ENCODE peak calls at places on chromosomes 16 and 17, in ten cellular contexts. One of them, this sample, is unnamed.

GRCh38 chr17:2239882-2240430 is 63.6 kb downstream of the SMG6 start:
- DNase-seq in CD8-positive, alpha-beta T cell: no peak
- DNase-seq in activated CD4-positive, alpha-beta T cell treated with anti-CD3 and anti-CD28 coated beads, Interleukin-2, amount 50 U/mL, for 1 hour: no peak
- DNase-seq in stimulated activated CD4-positive, alpha-beta T cell treated with anti-CD3 and anti-CD28 coated beads, Interleukin-15, amount 100 ng/mL, for 1 hour: peak; percentile 17
- DNase-seq in T-helper 1 cell: no peak
- DNase-seq in stimulated activated CD8-positive, alpha-beta memory T cell treated with anti-CD3 and anti-CD28 coated beads, Interleukin-15, amount 100 ng/mL, for 1 hour: no peak
- DNase-seq in ovary: peak; percentile 68
- DNase-seq in mucosa of descending colon: no peak
- DNase-seq in LoVo: no peak
- DNase-seq in posterior cingulate gyrus: no peak
- DNase-seq in this sample: no peak

GRCh38 chr16:70663524-70664324 is 17.4 kb downstream of the IL34 start:
- DNase-seq in CD8-positive, alpha-beta T cell: no peak
- DNase-seq in activated CD4-positive, alpha-beta T cell treated with anti-CD3 and anti-CD28 coated beads, Interleukin-2, amount 50 U/mL, for 1 hour: no peak
- DNase-seq in stimulated activated CD4-positive, alpha-beta T cell treated with anti-CD3 and anti-CD28 coated beads, Interleukin-15, amount 100 ng/mL, for 1 hour: no peak
- DNase-seq in T-helper 1 cell: no peak
- DNase-seq in stimulated activated CD8-positive, alpha-beta memory T cell treated with anti-CD3 and anti-CD28 coated beads, Interleukin-15, amount 100 ng/mL, for 1 hour: no peak
- DNase-seq in ovary: peak; percentile 35
- DNase-seq in mucosa of descending colon: no peak
- DNase-seq in LoVo: no peak
- DNase-seq in posterior cingulate gyrus: peak; percentile 69
- DNase-seq in this sample: no peak

GRCh38 chr17:38538906-38539305 is 66.8 kb downstream of the SRCIN1 start:
- DNase-seq in CD8-positive, alpha-beta T cell: no peak
- DNase-seq in activated CD4-positive, alpha-beta T cell treated with anti-CD3 and anti-CD28 coated beads, Interleukin-2, amount 50 U/mL, for 1 hour: no peak
- DNase-seq in stimulated activated CD4-positive, alpha-beta T cell treated with anti-CD3 and anti-CD28 coated beads, Interleukin-15, amount 100 ng/mL, for 1 hour: no peak
- DNase-seq in T-helper 1 cell: no peak
- DNase-seq in stimulated activated CD8-positive, alpha-beta memory T cell treated with anti-CD3 and anti-CD28 coated beads, Interleukin-15, amount 100 ng/mL, for 1 hour: no peak
- DNase-seq in ovary: no peak
- DNase-seq in mucosa of descending colon: no peak
- DNase-seq in LoVo: no peak
- DNase-seq in posterior cingulate gyrus: no peak
- DNase-seq in this sample: no peak

GRCh38 chr16:81273223-81273940 is 34.9 kb downstream of the BCO1 start:
- DNase-seq in CD8-positive, alpha-beta T cell: no peak
- DNase-seq in activated CD4-positive, alpha-beta T cell treated with anti-CD3 and anti-CD28 coated beads, Interleukin-2, amount 50 U/mL, for 1 hour: no peak
- DNase-seq in stimulated activated CD4-positive, alpha-beta T cell treated with anti-CD3 and anti-CD28 coated beads, Interleukin-15, amount 100 ng/mL, for 1 hour: no peak
- DNase-seq in T-helper 1 cell: no peak
- DNase-seq in stimulated activated CD8-positive, alpha-beta memory T cell treated with anti-CD3 and anti-CD28 coated beads, Interleukin-15, amount 100 ng/mL, for 1 hour: no peak
- DNase-seq in ovary: no peak
- DNase-seq in mucosa of descending colon: no peak
- DNase-seq in LoVo: no peak
- DNase-seq in posterior cingulate gyrus: no peak
- DNase-seq in this sample: no peak

GRCh38 chr17:64058547-64059115 is 38.2 kb upstream of the ICAM2 start:
- DNase-seq in CD8-positive, alpha-beta T cell: no peak
- DNase-seq in activated CD4-positive, alpha-beta T cell treated with anti-CD3 and anti-CD28 coated beads, Interleukin-2, amount 50 U/mL, for 1 hour: no peak
- DNase-seq in stimulated activated CD4-positive, alpha-beta T cell treated with anti-CD3 and anti-CD28 coated beads, Interleukin-15, amount 100 ng/mL, for 1 hour: no peak
- DNase-seq in T-helper 1 cell: no peak
- DNase-seq in stimulated activated CD8-positive, alpha-beta memory T cell treated with anti-CD3 and anti-CD28 coated beads, Interleukin-15, amount 100 ng/mL, for 1 hour: no peak
- DNase-seq in ovary: no peak
- DNase-seq in mucosa of descending colon: no peak
- DNase-seq in LoVo: no peak
- DNase-seq in posterior cingulate gyrus: no peak
- DNase-seq in this sample: no peak

GRCh38 chr17:74759243-74759801 is 10.9 kb downstream of the NHERF1 start:
- DNase-seq in CD8-positive, alpha-beta T cell: peak; percentile 63
- DNase-seq in activated CD4-positive, alpha-beta T cell treated with anti-CD3 and anti-CD28 coated beads, Interleukin-2, amount 50 U/mL, for 1 hour: peak; percentile 46
- DNase-seq in stimulated activated CD4-positive, alpha-beta T cell treated with anti-CD3 and anti-CD28 coated beads, Interleukin-15, amount 100 ng/mL, for 1 hour: no peak
- DNase-seq in T-helper 1 cell: peak; percentile 49
- DNase-seq in stimulated activated CD8-positive, alpha-beta memory T cell treated with anti-CD3 and anti-CD28 coated beads, Interleukin-15, amount 100 ng/mL, for 1 hour: no peak
- DNase-seq in ovary: no peak
- DNase-seq in mucosa of descending colon: no peak
- DNase-seq in LoVo: no peak
- DNase-seq in posterior cingulate gyrus: no peak
- DNase-seq in this sample: no peak

GRCh38 chr17:45273551-45273957 is 11.7 kb upstream of the SPATA32 start:
- DNase-seq in CD8-positive, alpha-beta T cell: no peak
- DNase-seq in activated CD4-positive, alpha-beta T cell treated with anti-CD3 and anti-CD28 coated beads, Interleukin-2, amount 50 U/mL, for 1 hour: no peak
- DNase-seq in stimulated activated CD4-positive, alpha-beta T cell treated with anti-CD3 and anti-CD28 coated beads, Interleukin-15, amount 100 ng/mL, for 1 hour: no peak
- DNase-seq in T-helper 1 cell: no peak
- DNase-seq in stimulated activated CD8-positive, alpha-beta memory T cell treated with anti-CD3 and anti-CD28 coated beads, Interleukin-15, amount 100 ng/mL, for 1 hour: no peak
- DNase-seq in ovary: no peak
- DNase-seq in mucosa of descending colon: no peak
- DNase-seq in LoVo: no peak
- DNase-seq in posterior cingulate gyrus: no peak
- DNase-seq in this sample: no peak

GRCh38 chr16:57053206-57053605 is 39.2 kb upstream of the CPNE2 start:
- DNase-seq in CD8-positive, alpha-beta T cell: no peak
- DNase-seq in activated CD4-positive, alpha-beta T cell treated with anti-CD3 and anti-CD28 coated beads, Interleukin-2, amount 50 U/mL, for 1 hour: no peak
- DNase-seq in stimulated activated CD4-positive, alpha-beta T cell treated with anti-CD3 and anti-CD28 coated beads, Interleukin-15, amount 100 ng/mL, for 1 hour: no peak
- DNase-seq in T-helper 1 cell: no peak
- DNase-seq in stimulated activated CD8-positive, alpha-beta memory T cell treated with anti-CD3 and anti-CD28 coated beads, Interleukin-15, amount 100 ng/mL, for 1 hour: no peak
- DNase-seq in ovary: no peak
- DNase-seq in mucosa of descending colon: no peak
- DNase-seq in LoVo: no peak
- DNase-seq in posterior cingulate gyrus: peak; percentile 50
- DNase-seq in this sample: no peak

GRCh38 chr17:80491478-80492342 is 15.3 kb upstream of the NPTX1 start:
- DNase-seq in CD8-positive, alpha-beta T cell: no peak
- DNase-seq in activated CD4-positive, alpha-beta T cell treated with anti-CD3 and anti-CD28 coated beads, Interleukin-2, amount 50 U/mL, for 1 hour: no peak
- DNase-seq in stimulated activated CD4-positive, alpha-beta T cell treated with anti-CD3 and anti-CD28 coated beads, Interleukin-15, amount 100 ng/mL, for 1 hour: no peak
- DNase-seq in T-helper 1 cell: no peak
- DNase-seq in stimulated activated CD8-positive, alpha-beta memory T cell treated with anti-CD3 and anti-CD28 coated beads, Interleukin-15, amount 100 ng/mL, for 1 hour: no peak
- DNase-seq in ovary: no peak
- DNase-seq in mucosa of descending colon: no peak
- DNase-seq in LoVo: no peak
- DNase-seq in posterior cingulate gyrus: peak; percentile 35
- DNase-seq in this sample: no peak

GRCh38 chr16:89072216-89073130 is 21.2 kb upstream of the ACSF3 start:
- DNase-seq in CD8-positive, alpha-beta T cell: no peak
- DNase-seq in activated CD4-positive, alpha-beta T cell treated with anti-CD3 and anti-CD28 coated beads, Interleukin-2, amount 50 U/mL, for 1 hour: no peak
- DNase-seq in stimulated activated CD4-positive, alpha-beta T cell treated with anti-CD3 and anti-CD28 coated beads, Interleukin-15, amount 100 ng/mL, for 1 hour: no peak
- DNase-seq in T-helper 1 cell: no peak
- DNase-seq in stimulated activated CD8-positive, alpha-beta memory T cell treated with anti-CD3 and anti-CD28 coated beads, Interleukin-15, amount 100 ng/mL, for 1 hour: no peak
- DNase-seq in ovary: no peak
- DNase-seq in mucosa of descending colon: no peak
- DNase-seq in LoVo: no peak
- DNase-seq in posterior cingulate gyrus: peak; percentile 68
- DNase-seq in this sample: no peak

GRCh38 chr16:8516471-8516870 is 73.8 kb downstream of the TMEM114 start:
- DNase-seq in CD8-positive, alpha-beta T cell: no peak
- DNase-seq in activated CD4-positive, alpha-beta T cell treated with anti-CD3 and anti-CD28 coated beads, Interleukin-2, amount 50 U/mL, for 1 hour: no peak
- DNase-seq in stimulated activated CD4-positive, alpha-beta T cell treated with anti-CD3 and anti-CD28 coated beads, Interleukin-15, amount 100 ng/mL, for 1 hour: no peak
- DNase-seq in T-helper 1 cell: no peak
- DNase-seq in stimulated activated CD8-positive, alpha-beta memory T cell treated with anti-CD3 and anti-CD28 coated beads, Interleukin-15, amount 100 ng/mL, for 1 hour: no peak
- DNase-seq in ovary: no peak
- DNase-seq in mucosa of descending colon: no peak
- DNase-seq in LoVo: no peak
- DNase-seq in posterior cingulate gyrus: no peak
- DNase-seq in this sample: no peak

GRCh38 chr16:23566724-23567123 is 9.2 kb downstream of the UBFD1 start:
- DNase-seq in CD8-positive, alpha-beta T cell: no peak
- DNase-seq in activated CD4-positive, alpha-beta T cell treated with anti-CD3 and anti-CD28 coated beads, Interleukin-2, amount 50 U/mL, for 1 hour: no peak
- DNase-seq in stimulated activated CD4-positive, alpha-beta T cell treated with anti-CD3 and anti-CD28 coated beads, Interleukin-15, amount 100 ng/mL, for 1 hour: no peak
- DNase-seq in T-helper 1 cell: no peak
- DNase-seq in stimulated activated CD8-positive, alpha-beta memory T cell treated with anti-CD3 and anti-CD28 coated beads, Interleukin-15, amount 100 ng/mL, for 1 hour: no peak
- DNase-seq in ovary: no peak
- DNase-seq in mucosa of descending colon: no peak
- DNase-seq in LoVo: no peak
- DNase-seq in posterior cingulate gyrus: no peak
- DNase-seq in this sample: no peak

GRCh38 chr17:73731733-73732132 is 87.5 kb upstream of the SDK2 start:
- DNase-seq in CD8-positive, alpha-beta T cell: no peak
- DNase-seq in activated CD4-positive, alpha-beta T cell treated with anti-CD3 and anti-CD28 coated beads, Interleukin-2, amount 50 U/mL, for 1 hour: no peak
- DNase-seq in stimulated activated CD4-positive, alpha-beta T cell treated with anti-CD3 and anti-CD28 coated beads, Interleukin-15, amount 100 ng/mL, for 1 hour: no peak
- DNase-seq in T-helper 1 cell: no peak
- DNase-seq in stimulated activated CD8-positive, alpha-beta memory T cell treated with anti-CD3 and anti-CD28 coated beads, Interleukin-15, amount 100 ng/mL, for 1 hour: no peak
- DNase-seq in ovary: no peak
- DNase-seq in mucosa of descending colon: no peak
- DNase-seq in LoVo: no peak
- DNase-seq in posterior cingulate gyrus: no peak
- DNase-seq in this sample: no peak

GRCh38 chr16:1414532-1415265 is at the start of gene UNKL:
- DNase-seq in CD8-positive, alpha-beta T cell: peak; percentile 87
- DNase-seq in activated CD4-positive, alpha-beta T cell treated with anti-CD3 and anti-CD28 coated beads, Interleukin-2, amount 50 U/mL, for 1 hour: peak; percentile 83
- DNase-seq in stimulated activated CD4-positive, alpha-beta T cell treated with anti-CD3 and anti-CD28 coated beads, Interleukin-15, amount 100 ng/mL, for 1 hour: peak; percentile 77
- DNase-seq in T-helper 1 cell: peak; percentile 78
- DNase-seq in stimulated activated CD8-positive, alpha-beta memory T cell treated with anti-CD3 and anti-CD28 coated beads, Interleukin-15, amount 100 ng/mL, for 1 hour: peak; percentile 61
- DNase-seq in ovary: peak; percentile 90
- DNase-seq in mucosa of descending colon: peak; percentile 85
- DNase-seq in LoVo: peak; percentile 58
- DNase-seq in posterior cingulate gyrus: peak; percentile 85
- DNase-seq in this sample: peak; percentile 78

GRCh38 chr17:73068322-73069153 is 23.9 kb downstream of the SLC39A11 start:
- DNase-seq in CD8-positive, alpha-beta T cell: no peak
- DNase-seq in activated CD4-positive, alpha-beta T cell treated with anti-CD3 and anti-CD28 coated beads, Interleukin-2, amount 50 U/mL, for 1 hour: no peak
- DNase-seq in stimulated activated CD4-positive, alpha-beta T cell treated with anti-CD3 and anti-CD28 coated beads, Interleukin-15, amount 100 ng/mL, for 1 hour: no peak
- DNase-seq in T-helper 1 cell: no peak
- DNase-seq in stimulated activated CD8-positive, alpha-beta memory T cell treated with anti-CD3 and anti-CD28 coated beads, Interleukin-15, amount 100 ng/mL, for 1 hour: no peak
- DNase-seq in ovary: no peak
- DNase-seq in mucosa of descending colon: no peak
- DNase-seq in LoVo: no peak
- DNase-seq in posterior cingulate gyrus: no peak
- DNase-seq in this sample: no peak

GRCh38 chr16:58035356-58036170 is 10.0 kb downstream of the MMP15 start:
- DNase-seq in CD8-positive, alpha-beta T cell: no peak
- DNase-seq in activated CD4-positive, alpha-beta T cell treated with anti-CD3 and anti-CD28 coated beads, Interleukin-2, amount 50 U/mL, for 1 hour: no peak
- DNase-seq in stimulated activated CD4-positive, alpha-beta T cell treated with anti-CD3 and anti-CD28 coated beads, Interleukin-15, amount 100 ng/mL, for 1 hour: no peak
- DNase-seq in T-helper 1 cell: no peak
- DNase-seq in stimulated activated CD8-positive, alpha-beta memory T cell treated with anti-CD3 and anti-CD28 coated beads, Interleukin-15, amount 100 ng/mL, for 1 hour: no peak
- DNase-seq in ovary: no peak
- DNase-seq in mucosa of descending colon: no peak
- DNase-seq in LoVo: no peak
- DNase-seq in posterior cingulate gyrus: no peak
- DNase-seq in this sample: no peak

GRCh38 chr17:48586355-48586924 is 3.6 kb downstream of the HOXB3 start:
- DNase-seq in CD8-positive, alpha-beta T cell: peak; percentile 29
- DNase-seq in activated CD4-positive, alpha-beta T cell treated with anti-CD3 and anti-CD28 coated beads, Interleukin-2, amount 50 U/mL, for 1 hour: no peak
- DNase-seq in stimulated activated CD4-positive, alpha-beta T cell treated with anti-CD3 and anti-CD28 coated beads, Interleukin-15, amount 100 ng/mL, for 1 hour: peak; percentile 26
- DNase-seq in T-helper 1 cell: no peak
- DNase-seq in stimulated activated CD8-positive, alpha-beta memory T cell treated with anti-CD3 and anti-CD28 coated beads, Interleukin-15, amount 100 ng/mL, for 1 hour: no peak
- DNase-seq in ovary: no peak
- DNase-seq in mucosa of descending colon: peak; percentile 48
- DNase-seq in LoVo: no peak
- DNase-seq in posterior cingulate gyrus: no peak
- DNase-seq in this sample: peak; percentile 30

GRCh38 chr17:19935169-19935568 is 42.5 kb downstream of the AKAP10 start:
- DNase-seq in CD8-positive, alpha-beta T cell: no peak
- DNase-seq in activated CD4-positive, alpha-beta T cell treated with anti-CD3 and anti-CD28 coated beads, Interleukin-2, amount 50 U/mL, for 1 hour: no peak
- DNase-seq in stimulated activated CD4-positive, alpha-beta T cell treated with anti-CD3 and anti-CD28 coated beads, Interleukin-15, amount 100 ng/mL, for 1 hour: no peak
- DNase-seq in T-helper 1 cell: no peak
- DNase-seq in stimulated activated CD8-positive, alpha-beta memory T cell treated with anti-CD3 and anti-CD28 coated beads, Interleukin-15, amount 100 ng/mL, for 1 hour: no peak
- DNase-seq in ovary: no peak
- DNase-seq in mucosa of descending colon: no peak
- DNase-seq in LoVo: no peak
- DNase-seq in posterior cingulate gyrus: no peak
- DNase-seq in this sample: no peak

This sample was measured in activated gamma-delta T cell.